ENCODE peak calls at places on chromosomes 5 and 9, in nine cellular contexts. B, R, E, S, Q, H, D, L and Y are unnamed samples.
A peak's percentile ranks its signal among the peaks of the same experiment; 100 is the strongest.

GRCh38 chr5:10215366-10215765 is 34.3 kb downstream of the ATPSCKMT start:
- DNase-seq in B (no peak), R (no peak), E (no peak), S (no peak), Q (no peak), H (no peak), D (no peak), L (no peak), Y (no peak)

GRCh38 chr9:37025381-37026084 is 8.5 kb downstream of the PAX5 start:
- DNase-seq in B (no peak), R (no peak), E (no peak), S (no peak), Q (no peak), H (no peak), D (peak; percentile 22), L (no peak), Y (no peak)

GRCh38 chr5:1059884-1060263 is 51.3 kb downstream of the NKD2 start:
- DNase-seq in B (peak; percentile 46), R (no peak), E (no peak), S (no peak), Q (no peak), H (no peak), D (peak; percentile 59), L (no peak), Y (no peak)

GRCh38 chr5:40678021-40678939 is 1.4 kb upstream of the PTGER4 start:
- DNase-seq in B (no peak), R (no peak), E (peak; percentile 60), S (no peak), Q (peak; percentile 45), H (no peak), D (no peak), L (no peak), Y (peak; percentile 52)

GRCh38 chr5:40033411-40033810 is 608.6 kb upstream of the DAB2 start:
- DNase-seq in B (no peak), R (no peak), E (no peak), S (no peak), Q (no peak), H (no peak), D (no peak), L (no peak), Y (peak; percentile 27)

GRCh38 chr5:155150012-155150411 is 136.5 kb downstream of the KIF4B start:
- DNase-seq in B (no peak), R (no peak), E (no peak), S (no peak), Q (no peak), H (no peak), D (no peak), L (no peak), Y (no peak)

GRCh38 chr5:1014346-1014745 is 5.7 kb downstream of the NKD2 start:
- DNase-seq in B (peak; percentile 53), R (no peak), E (no peak), S (no peak), Q (no peak), H (no peak), D (no peak), L (no peak), Y (no peak)

GRCh38 chr5:163318707-163319106 is 118.7 kb upstream of the CCNG1 start:
- DNase-seq in B (no peak), R (no peak), E (no peak), S (no peak), Q (no peak), H (no peak), D (no peak), L (no peak), Y (no peak)

GRCh38 chr9:103681435-103681834 is 412.7 kb upstream of the SMC2 start:
- DNase-seq in B (no peak), R (no peak), E (no peak), S (no peak), Q (no peak), H (no peak), D (no peak), L (no peak), Y (no peak)

GRCh38 chr5:23367863-23368262 is 139.5 kb upstream of the PRDM9 start:
- DNase-seq in B (no peak), R (peak; percentile 48), E (peak; percentile 4), S (no peak), Q (no peak), H (peak; percentile 13), D (no peak), L (no peak), Y (no peak)

GRCh38 chr9:125409217-125409636 is 147.6 kb downstream of the GAPVD1 start:
- DNase-seq in B (no peak), R (no peak), E (peak; percentile 16), S (no peak), Q (no peak), H (no peak), D (no peak), L (no peak), Y (no peak)

GRCh38 chr9:136347472-136348256 is 15.9 kb downstream of the DNLZ start:
- DNase-seq in B (no peak), R (no peak), E (no peak), S (no peak), Q (no peak), H (no peak), D (no peak), L (no peak), Y (no peak)